ENCODE peak calls at places on chromosomes 7 and 10, in five cellular contexts. C is thyroid gland, E is fibroblast of lung, M is cardiac muscle cell, A is uterus. S is an unnamed sample.

GRCh38 chr7:94393251-94393758 is 1.4 kb upstream of the COL1A2 start:
- DNase-seq in C (no peak), E (peak; percentile 54), M (peak; percentile 54), A (peak; percentile 42), S (peak; percentile 6)

GRCh38 chr7:19051767-19052375 is 65.6 kb downstream of the TWIST1 start:
- DNase-seq in C (no peak), E (peak; percentile 54), M (peak; percentile 54), A (no peak), S (peak; percentile 65)

GRCh38 chr10:130491698-130492050 is 355.5 kb downstream of the GLRX3 start:
- DNase-seq in C (no peak), E (no peak), M (no peak), A (no peak), S (no peak)

GRCh38 chr7:121608785-121609184 is 212.7 kb upstream of the FAM3C start:
- DNase-seq in C (no peak), E (no peak), M (no peak), A (no peak), S (no peak)

GRCh38 chr7:51103718-51104117 is 212.9 kb downstream of the COBL start:
- DNase-seq in C (no peak), E (no peak), M (no peak), A (no peak), S (no peak)

GRCh38 chr10:32459072-32459703 is 13.2 kb downstream of the CCDC7 start:
- DNase-seq in C (peak; percentile 65), E (no peak), M (no peak), A (no peak), S (no peak)

GRCh38 chr10:121617176-121617575 is 18.9 kb upstream of the FGFR2 start:
- DNase-seq in C (no peak), E (no peak), M (no peak), A (no peak), S (no peak)

GRCh38 chr7:157792241-157792950 is 455.6 kb downstream of the DNAJB6 start:
- DNase-seq in C (no peak), E (no peak), M (no peak), A (no peak), S (no peak)

GRCh38 chr10:101120884-101121660 is 10.0 kb upstream of the TLX1 start:
- DNase-seq in C (no peak), E (no peak), M (no peak), A (no peak), S (no peak)

DNA sequence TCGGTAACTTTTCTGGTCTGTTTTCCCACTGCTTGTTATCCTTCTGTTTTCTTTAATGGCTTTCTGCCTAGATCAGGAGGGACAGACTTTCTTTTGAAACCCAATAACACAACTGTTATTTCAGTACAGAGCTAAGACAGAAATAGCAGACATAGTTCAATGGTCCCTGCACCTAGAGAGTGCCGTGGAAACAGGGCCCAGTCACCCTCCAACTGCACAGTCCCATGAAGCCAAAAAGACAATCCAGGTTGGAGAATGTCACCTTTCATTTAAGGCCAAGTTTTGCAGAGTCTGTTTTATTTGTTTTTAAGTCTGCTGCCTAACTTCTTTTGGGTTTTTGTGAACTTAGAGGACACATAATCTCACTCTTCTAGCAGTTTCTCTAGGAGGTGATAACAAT is 2.5 kb downstream of the AIMP2 start:
- DNase-seq in C (peak; percentile 68), E (no peak), M (no peak), A (no peak), S (no peak)
- H3K4me3 ChIP-seq in C (no peak overlapping the region), E (no peak overlapping the region), M (no peak overlapping the region), A (no peak overlapping the region), S (no peak overlapping the region)

DNA sequence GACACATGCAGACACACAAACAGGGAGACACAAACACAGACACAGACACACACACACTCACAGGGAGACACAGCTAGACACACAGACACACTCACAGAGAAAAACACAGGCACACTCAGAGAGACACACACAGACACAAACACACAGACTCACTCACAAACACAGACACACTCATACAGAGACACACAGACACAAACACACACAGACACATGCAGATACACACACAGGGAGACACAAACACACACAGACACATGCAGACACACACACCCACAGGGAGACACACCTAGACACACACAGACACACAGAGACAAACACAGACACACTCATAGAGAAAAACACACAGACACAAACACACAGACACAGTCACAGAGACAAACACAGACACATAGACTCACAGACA is 67.9 kb downstream of the ADARB2 start:
- DNase-seq in C (no peak), E (no peak), M (no peak), A (no peak), S (no peak)
- H3K4me1 ChIP-seq in C (no peaks in the 10 kb centered on the region), E (no peaks in the 10 kb centered on the region), M (no peaks in the 10 kb centered on the region), A (no peaks in the 10 kb centered on the region), S (no peaks in the 10 kb centered on the region)

GRCh38 chr10:107771066-107771465 is 606.6 kb upstream of the SORCS1 start:
- DNase-seq in C (no peak), E (no peak), M (no peak), A (no peak), S (no peak)

DNA sequence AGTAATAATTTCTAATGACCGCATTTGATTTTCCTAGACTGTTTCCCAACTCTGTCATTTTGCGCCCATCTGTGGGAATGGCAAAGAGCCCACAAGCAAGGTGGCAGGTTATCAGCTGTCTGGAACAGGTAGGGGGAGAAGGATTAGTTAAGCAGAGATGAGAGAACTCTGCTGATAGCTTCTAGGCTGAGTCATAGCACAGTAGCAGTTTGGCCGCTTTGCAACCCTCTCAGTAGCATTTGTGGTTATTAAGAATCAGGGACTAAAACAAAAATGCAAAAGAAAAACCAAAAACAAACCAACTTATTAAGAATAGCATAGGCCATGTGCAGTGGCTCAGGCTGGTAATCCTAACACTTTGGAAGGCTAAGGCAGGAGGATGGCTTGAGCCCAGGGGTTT is 602.7 kb upstream of the SORCS1 start:
- DNase-seq in C (no peak), E (no peak), M (no peak), A (no peak), S (no peak)
- H3K9me3 ChIP-seq in C (no peaks in the 10 kb centered on the region), E (no peaks in the 10 kb centered on the region), M (no peaks in the 10 kb centered on the region), A (no peaks in the 10 kb centered on the region), S (no peaks in the 10 kb centered on the region)

DNA sequence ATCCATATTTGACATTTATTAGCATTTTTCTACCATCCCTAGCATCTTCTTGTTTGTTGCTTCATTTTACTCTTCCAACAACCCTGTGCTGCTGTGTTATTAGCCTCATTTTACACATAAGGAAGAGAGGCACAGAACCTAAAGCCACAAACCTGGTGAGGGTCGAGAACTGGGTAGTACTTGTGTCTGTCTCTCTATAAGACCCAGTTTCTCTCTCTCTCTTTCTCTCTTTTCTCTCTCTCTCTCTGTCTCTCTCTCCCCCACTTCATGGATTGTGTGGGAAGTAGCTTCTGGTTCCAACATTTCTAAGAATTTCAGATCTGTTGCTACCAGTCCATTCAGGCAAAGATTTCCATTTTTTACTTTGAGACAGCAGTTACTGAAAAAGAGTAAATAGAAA is 1.4 kb upstream of the FRA10AC1 start:
- DNase-seq in C (no peak), E (no peak), M (no peak), A (no peak), S (no peak)
- H3K4me3 ChIP-seq in C (no peak overlapping the region), E (no peak overlapping the region), M (no peak overlapping the region), A (no peak overlapping the region), S (no peak overlapping the region)

DNA sequence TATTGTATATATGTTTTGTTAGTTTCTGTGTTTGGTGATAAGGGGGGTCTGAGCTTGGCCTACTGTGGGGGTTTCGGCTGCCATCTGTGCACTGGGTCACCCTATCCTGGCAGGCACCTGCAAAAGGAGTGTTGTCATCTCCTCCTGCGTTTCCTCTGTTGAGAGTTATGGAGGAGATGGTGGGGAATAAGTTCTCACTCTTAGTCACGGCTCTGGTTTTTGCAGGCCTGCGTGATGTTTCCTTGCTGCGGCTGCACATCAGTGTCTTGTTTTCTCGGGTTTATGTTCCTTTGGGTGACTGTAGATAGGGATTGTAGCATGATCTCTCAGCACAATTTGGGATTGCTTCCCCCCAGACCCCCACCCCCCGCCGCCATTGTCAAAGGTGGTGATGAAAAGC is 36.8 kb downstream of the CCM2 start:
- DNase-seq in C (no peak), E (no peak), M (no peak), A (no peak), S (no peak)
- H3K4me1 ChIP-seq in C (no peaks in the 10 kb centered on the region), E (no peaks in the 10 kb centered on the region), M (no peaks in the 10 kb centered on the region), A (no peaks in the 10 kb centered on the region), S (no peaks in the 10 kb centered on the region)

DNA sequence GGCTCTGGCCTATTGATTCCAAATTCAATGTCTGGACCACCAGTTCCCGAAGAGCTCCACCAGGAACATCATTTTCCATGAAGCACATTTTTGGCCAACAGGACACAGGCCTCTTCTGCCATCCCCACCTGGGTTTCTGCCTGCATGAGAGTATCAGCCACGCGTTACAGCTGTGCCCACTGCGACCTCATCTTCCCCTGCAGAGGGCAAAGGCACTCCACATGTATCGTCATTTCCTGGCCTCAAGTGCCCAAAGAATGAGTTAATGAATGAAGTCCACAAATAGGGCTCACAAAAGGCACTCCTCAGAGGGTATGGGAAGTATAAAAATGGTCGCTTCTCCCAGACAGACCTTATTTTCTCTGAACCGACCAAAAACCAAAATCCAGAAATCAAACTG is 18.5 kb downstream of the ELMO1 start:
- DNase-seq in C (no peak), E (no peak), M (no peak), A (no peak), S (no peak)
- H3K9me3 ChIP-seq in C (no peaks in the 10 kb centered on the region), E (no peaks in the 10 kb centered on the region), M (no peaks in the 10 kb centered on the region), A (no peaks in the 10 kb centered on the region), S (no peaks in the 10 kb centered on the region)

GRCh38 chr7:151346180-151346769 is 4.7 kb downstream of the NUB1 start:
- DNase-seq in C (no peak), E (no peak), M (peak; percentile 40), A (no peak), S (no peak)
- H3K4me3 ChIP-seq in C (no peak overlapping the region), E (no peak overlapping the region), M (no peak overlapping the region), A (no peak overlapping the region), S (no peak overlapping the region)

DNA sequence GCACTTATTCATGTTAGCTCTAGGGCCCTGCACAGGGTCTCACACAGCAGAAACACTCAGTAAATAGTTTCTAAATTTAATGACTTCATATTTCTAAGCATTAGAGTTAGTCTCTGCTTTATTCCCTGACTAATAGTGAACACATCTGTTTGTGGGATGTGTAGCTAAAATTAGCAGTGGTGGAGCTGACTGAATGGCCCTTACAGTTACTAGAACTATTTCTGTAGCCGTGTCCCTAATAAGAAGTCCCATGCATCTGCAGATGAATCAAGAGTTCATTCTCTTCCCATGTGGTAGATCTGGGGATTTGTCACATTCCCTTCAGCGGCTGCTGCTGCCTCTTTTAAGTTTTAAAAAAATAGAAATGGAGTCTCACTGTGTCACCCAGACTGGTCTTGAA is 11.7 kb downstream of the MAP3K8 start:
- DNase-seq in C (no peak), E (peak; percentile 78), M (peak; percentile 52), A (no peak), S (no peak)
- H3K4me1 ChIP-seq in C (no peaks in the 10 kb centered on the region), E (peaks cover 7% of the 10 kb centered on the region), M (peaks cover 12% of the 10 kb centered on the region), A (no peaks in the 10 kb centered on the region), S (no peaks in the 10 kb centered on the region)

DNA sequence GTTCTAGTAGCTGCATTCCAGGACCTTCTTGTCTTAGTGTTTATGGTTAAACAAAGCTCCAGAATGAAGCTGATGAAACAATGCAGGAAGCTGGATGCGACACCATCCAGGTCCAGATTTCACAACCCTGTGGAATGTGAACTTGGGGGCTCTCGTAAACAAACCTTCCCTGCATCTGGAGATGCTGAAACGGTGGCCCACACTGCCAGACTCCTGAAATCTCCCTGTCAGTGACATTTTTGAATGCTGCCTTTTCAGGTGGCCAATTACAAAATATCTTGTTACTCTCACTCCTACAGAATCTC is 18.8 kb downstream of the VIPR2 start:
- DNase-seq in C (no peak), E (no peak), M (no peak), A (peak; percentile 47), S (no peak)
- H3K9me3 ChIP-seq in C (no peaks in the 10 kb centered on the region), E (no peaks in the 10 kb centered on the region), M (no peaks in the 10 kb centered on the region), A (no peaks in the 10 kb centered on the region), S (no peaks in the 10 kb centered on the region)

S was measured in A673.